ENCODE peak calls at places on chromosomes 13 and 19, in four cellular contexts. T is H4, Q is cardiac septum, F is SK-N-SH. W is an unnamed sample.
A peak's percentile ranks its signal among the peaks of the same experiment; 100 is the strongest.

GRCh38 chr19:45443462-45444317 is 20.0 kb upstream of the ERCC1 start:
- DNase-seq in T (peak; percentile 82), Q (peak; percentile 97), F (peak; percentile 97), W (peak; percentile 99)

GRCh38 chr13:30071890-30072817 is 221.7 kb upstream of the UBL3 start:
- DNase-seq in T (no peak), Q (no peak), F (peak; percentile 37), W (no peak)

GRCh38 chr13:78601886-78602560 is 1.3 kb downstream of the POU4F1 start:
- DNase-seq in T (no peak), Q (no peak), F (peak; percentile 54), W (no peak)

GRCh38 chr19:6424190-6424938 is at the start of gene KHSRP:
- DNase-seq in T (no peak), Q (no peak), F (peak; percentile 98), W (peak; percentile 47)

GRCh38 chr13:78602561-78603239 is 652 bp downstream of the POU4F1 start:
- DNase-seq in T (no peak), Q (no peak), F (no peak), W (no peak)

GRCh38 chr13:37074703-37075102 is 15.2 kb upstream of the SUPT20H start:
- DNase-seq in T (peak; percentile 21), Q (no peak), F (peak; percentile 39), W (no peak)

GRCh38 chr13:51542358-51542972 is 41.8 kb upstream of the WDFY2 start:
- DNase-seq in T (peak; percentile 30), Q (no peak), F (peak; percentile 27), W (peak; percentile 41)

GRCh38 chr19:51086153-51086850 is 3.6 kb upstream of the KLK14 start:
- DNase-seq in T (no peak), Q (no peak), F (no peak), W (no peak)

GRCh38 chr13:66673401-66673800 is 556.7 kb downstream of the PCDH9 start:
- DNase-seq in T (no peak), Q (no peak), F (no peak), W (no peak)